ENCODE peak calls at places on chromosomes 1 and 21, in ten cellular contexts. One of them, this sample, is unnamed.

GRCh38 chr1:212649020-212649419 is 40.5 kb downstream of the ATF3 start:
- DNase-seq in stimulated activated CD4-positive, alpha-beta T cell treated with anti-CD3 and anti-CD28 coated beads, Interleukin-12 subunit alpha, Interleukin-12 subunit beta, amount 100 ng/mL, for 24 hours: no peak
- DNase-seq in HEK293T: no peak
- DNase-seq in Panc1: no peak
- DNase-seq in BE2C: no peak
- DNase-seq in GM13976: no peak
- DNase-seq in left cardiac atrium: no peak
- DNase-seq in fibroblast of pulmonary artery: no peak
- DNase-seq in ureter: no peak
- DNase-seq in activated effector memory CD4-positive, alpha-beta T cell treated with Interleukin-2 at 50 U/mL for 16 hours: no peak
- DNase-seq in this sample: no peak

GRCh38 chr1:6523566-6523965 is 30.7 kb downstream of the NOL9 start:
- DNase-seq in left cardiac atrium: no peak
- DNase-seq in ureter: no peak
- DNase-seq in HEK293T: peak; percentile 68
- DNase-seq in BE2C: peak; percentile 41
- DNase-seq in Panc1: no peak
- DNase-seq in fibroblast of pulmonary artery: peak; percentile 66
- DNase-seq in activated effector memory CD4-positive, alpha-beta T cell treated with Interleukin-2 at 50 U/mL for 16 hours: no peak
- DNase-seq in GM13976: peak; percentile 56
- DNase-seq in stimulated activated CD4-positive, alpha-beta T cell treated with anti-CD3 and anti-CD28 coated beads, Interleukin-12 subunit alpha, Interleukin-12 subunit beta, amount 100 ng/mL, for 24 hours: no peak
- DNase-seq in this sample: no peak

GRCh38 chr1:46649764-46650163 is 18.4 kb downstream of the ATPAF1 start:
- DNase-seq in left cardiac atrium: no peak
- DNase-seq in HEK293T: no peak
- DNase-seq in Panc1: no peak
- DNase-seq in stimulated activated CD4-positive, alpha-beta T cell treated with anti-CD3 and anti-CD28 coated beads, Interleukin-12 subunit alpha, Interleukin-12 subunit beta, amount 100 ng/mL, for 24 hours: no peak
- DNase-seq in ureter: no peak
- DNase-seq in GM13976: no peak
- DNase-seq in activated effector memory CD4-positive, alpha-beta T cell treated with Interleukin-2 at 50 U/mL for 16 hours: no peak
- DNase-seq in fibroblast of pulmonary artery: no peak
- DNase-seq in BE2C: no peak
- DNase-seq in this sample: no peak

GRCh38 chr1:111818546-111818945 is 62.8 kb downstream of the DDX20 start:
- DNase-seq in GM13976: no peak
- DNase-seq in stimulated activated CD4-positive, alpha-beta T cell treated with anti-CD3 and anti-CD28 coated beads, Interleukin-12 subunit alpha, Interleukin-12 subunit beta, amount 100 ng/mL, for 24 hours: no peak
- DNase-seq in fibroblast of pulmonary artery: no peak
- DNase-seq in Panc1: no peak
- DNase-seq in HEK293T: no peak
- DNase-seq in left cardiac atrium: no peak
- DNase-seq in ureter: no peak
- DNase-seq in activated effector memory CD4-positive, alpha-beta T cell treated with Interleukin-2 at 50 U/mL for 16 hours: no peak
- DNase-seq in BE2C: no peak
- DNase-seq in this sample: no peak

GRCh38 chr1:162324391-162324790 is 52.3 kb downstream of the SPATA46 start:
- DNase-seq in BE2C: no peak
- DNase-seq in Panc1: no peak
- DNase-seq in GM13976: no peak
- DNase-seq in stimulated activated CD4-positive, alpha-beta T cell treated with anti-CD3 and anti-CD28 coated beads, Interleukin-12 subunit alpha, Interleukin-12 subunit beta, amount 100 ng/mL, for 24 hours: no peak
- DNase-seq in ureter: no peak
- DNase-seq in HEK293T: no peak
- DNase-seq in fibroblast of pulmonary artery: no peak
- DNase-seq in left cardiac atrium: no peak
- DNase-seq in activated effector memory CD4-positive, alpha-beta T cell treated with Interleukin-2 at 50 U/mL for 16 hours: no peak
- DNase-seq in this sample: no peak

GRCh38 chr1:63326473-63327380 is 4.4 kb downstream of the FOXD3 start:
- DNase-seq in stimulated activated CD4-positive, alpha-beta T cell treated with anti-CD3 and anti-CD28 coated beads, Interleukin-12 subunit alpha, Interleukin-12 subunit beta, amount 100 ng/mL, for 24 hours: no peak
- DNase-seq in activated effector memory CD4-positive, alpha-beta T cell treated with Interleukin-2 at 50 U/mL for 16 hours: no peak
- DNase-seq in HEK293T: peak; percentile 55
- DNase-seq in Panc1: no peak
- DNase-seq in ureter: no peak
- DNase-seq in GM13976: peak; percentile 31
- DNase-seq in BE2C: no peak
- DNase-seq in left cardiac atrium: no peak
- DNase-seq in fibroblast of pulmonary artery: no peak
- DNase-seq in this sample: no peak

GRCh38 chr21:29299046-29299905 is 554 bp downstream of the BACH1 start:
- DNase-seq in left cardiac atrium: peak; percentile 73
- DNase-seq in GM13976: no peak
- DNase-seq in Panc1: no peak
- DNase-seq in fibroblast of pulmonary artery: peak; percentile 57
- DNase-seq in activated effector memory CD4-positive, alpha-beta T cell treated with Interleukin-2 at 50 U/mL for 16 hours: peak; percentile 55
- DNase-seq in HEK293T: peak; percentile 61
- DNase-seq in BE2C: peak; percentile 60
- DNase-seq in stimulated activated CD4-positive, alpha-beta T cell treated with anti-CD3 and anti-CD28 coated beads, Interleukin-12 subunit alpha, Interleukin-12 subunit beta, amount 100 ng/mL, for 24 hours: peak; percentile 56
- DNase-seq in ureter: peak; percentile 59
- DNase-seq in this sample: peak; percentile 81

GRCh38 chr21:45043541-45044020 is 30.8 kb upstream of the ADARB1 start:
- DNase-seq in ureter: no peak
- DNase-seq in BE2C: no peak
- DNase-seq in left cardiac atrium: no peak
- DNase-seq in HEK293T: no peak
- DNase-seq in GM13976: no peak
- DNase-seq in activated effector memory CD4-positive, alpha-beta T cell treated with Interleukin-2 at 50 U/mL for 16 hours: no peak
- DNase-seq in Panc1: no peak
- DNase-seq in stimulated activated CD4-positive, alpha-beta T cell treated with anti-CD3 and anti-CD28 coated beads, Interleukin-12 subunit alpha, Interleukin-12 subunit beta, amount 100 ng/mL, for 24 hours: no peak
- DNase-seq in fibroblast of pulmonary artery: no peak
- DNase-seq in this sample: peak; percentile 26

GRCh38 chr1:118136511-118136937 is 48.5 kb downstream of the SPAG17 start:
- DNase-seq in stimulated activated CD4-positive, alpha-beta T cell treated with anti-CD3 and anti-CD28 coated beads, Interleukin-12 subunit alpha, Interleukin-12 subunit beta, amount 100 ng/mL, for 24 hours: peak; percentile 31
- DNase-seq in left cardiac atrium: peak; percentile 32
- DNase-seq in fibroblast of pulmonary artery: peak; percentile 60
- DNase-seq in HEK293T: no peak
- DNase-seq in ureter: no peak
- DNase-seq in Panc1: no peak
- DNase-seq in BE2C: no peak
- DNase-seq in GM13976: peak; percentile 62
- DNase-seq in activated effector memory CD4-positive, alpha-beta T cell treated with Interleukin-2 at 50 U/mL for 16 hours: no peak
- DNase-seq in this sample: no peak

GRCh38 chr21:15301014-15301413 is 236.2 kb upstream of the NRIP1 start:
- DNase-seq in BE2C: no peak
- DNase-seq in activated effector memory CD4-positive, alpha-beta T cell treated with Interleukin-2 at 50 U/mL for 16 hours: no peak
- DNase-seq in Panc1: no peak
- DNase-seq in HEK293T: no peak
- DNase-seq in left cardiac atrium: no peak
- DNase-seq in GM13976: no peak
- DNase-seq in stimulated activated CD4-positive, alpha-beta T cell treated with anti-CD3 and anti-CD28 coated beads, Interleukin-12 subunit alpha, Interleukin-12 subunit beta, amount 100 ng/mL, for 24 hours: no peak
- DNase-seq in ureter: no peak
- DNase-seq in fibroblast of pulmonary artery: no peak
- DNase-seq in this sample: no peak

GRCh38 chr1:218886472-218886871 is 287.2 kb upstream of the LYPLAL1 start:
- DNase-seq in GM13976: no peak
- DNase-seq in BE2C: no peak
- DNase-seq in left cardiac atrium: peak; percentile 49
- DNase-seq in fibroblast of pulmonary artery: peak; percentile 62
- DNase-seq in HEK293T: no peak
- DNase-seq in stimulated activated CD4-positive, alpha-beta T cell treated with anti-CD3 and anti-CD28 coated beads, Interleukin-12 subunit alpha, Interleukin-12 subunit beta, amount 100 ng/mL, for 24 hours: no peak
- DNase-seq in Panc1: no peak
- DNase-seq in ureter: no peak
- DNase-seq in activated effector memory CD4-positive, alpha-beta T cell treated with Interleukin-2 at 50 U/mL for 16 hours: no peak
- DNase-seq in this sample: no peak

GRCh38 chr1:99786751-99787501 is 20.5 kb upstream of the FRRS1 start:
- DNase-seq in GM13976: peak; percentile 39
- DNase-seq in ureter: no peak
- DNase-seq in HEK293T: no peak
- DNase-seq in Panc1: no peak
- DNase-seq in stimulated activated CD4-positive, alpha-beta T cell treated with anti-CD3 and anti-CD28 coated beads, Interleukin-12 subunit alpha, Interleukin-12 subunit beta, amount 100 ng/mL, for 24 hours: no peak
- DNase-seq in fibroblast of pulmonary artery: no peak
- DNase-seq in BE2C: no peak
- DNase-seq in activated effector memory CD4-positive, alpha-beta T cell treated with Interleukin-2 at 50 U/mL for 16 hours: no peak
- DNase-seq in left cardiac atrium: no peak
- DNase-seq in this sample: no peak

GRCh38 chr1:59994302-59995198 is 68.0 kb upstream of the CYP2J2 start:
- DNase-seq in ureter: no peak
- DNase-seq in left cardiac atrium: peak; percentile 26
- DNase-seq in HEK293T: no peak
- DNase-seq in GM13976: no peak
- DNase-seq in fibroblast of pulmonary artery: peak; percentile 75
- DNase-seq in BE2C: no peak
- DNase-seq in activated effector memory CD4-positive, alpha-beta T cell treated with Interleukin-2 at 50 U/mL for 16 hours: no peak
- DNase-seq in stimulated activated CD4-positive, alpha-beta T cell treated with anti-CD3 and anti-CD28 coated beads, Interleukin-12 subunit alpha, Interleukin-12 subunit beta, amount 100 ng/mL, for 24 hours: no peak
- DNase-seq in Panc1: no peak
- DNase-seq in this sample: no peak

GRCh38 chr1:60345621-60346020 is 272.1 kb upstream of the C1orf87 start:
- DNase-seq in left cardiac atrium: no peak
- DNase-seq in ureter: no peak
- DNase-seq in BE2C: no peak
- DNase-seq in Panc1: no peak
- DNase-seq in GM13976: no peak
- DNase-seq in activated effector memory CD4-positive, alpha-beta T cell treated with Interleukin-2 at 50 U/mL for 16 hours: no peak
- DNase-seq in fibroblast of pulmonary artery: peak; percentile 65
- DNase-seq in HEK293T: no peak
- DNase-seq in stimulated activated CD4-positive, alpha-beta T cell treated with anti-CD3 and anti-CD28 coated beads, Interleukin-12 subunit alpha, Interleukin-12 subunit beta, amount 100 ng/mL, for 24 hours: no peak
- DNase-seq in this sample: no peak

This sample was measured in Peyer's patch.